ENCODE peak calls at places on chromosomes 16 and 17, in six cellular contexts. U, N, Z, P, A and V are unnamed samples.

GRCh38 chr17:74840989-74841666 is 18.6 kb downstream of the GRIN2C start:
- DNase-seq in U (peak; percentile 85), N (peak; percentile 30), Z (peak; percentile 67), P (no peak), A (no peak), V (no peak)

GRCh38 chr17:10661377-10661906 is 4.3 kb upstream of the MYH3 start:
- DNase-seq in U (no peak), N (no peak), Z (no peak), P (no peak), A (no peak), V (no peak)

GRCh38 chr16:31347445-31347844 is 7.5 kb upstream of the ITGAX start:
- DNase-seq in U (peak; percentile 9), N (no peak), Z (no peak), P (no peak), A (no peak), V (no peak)

GRCh38 chr17:78375401-78376079 is 2.9 kb upstream of the PGS1 start:
- DNase-seq in U (peak; percentile 87), N (no peak), Z (no peak), P (no peak), A (no peak), V (no peak)

GRCh38 chr17:2853722-2854580 is 57.7 kb downstream of the RAP1GAP2 start:
- DNase-seq in U (no peak), N (peak; percentile 65), Z (no peak), P (peak; percentile 70), A (peak; percentile 82), V (peak; percentile 55)

GRCh38 chr16:17518441-17518840 is 47.7 kb upstream of the XYLT1 start:
- DNase-seq in U (no peak), N (no peak), Z (no peak), P (no peak), A (no peak), V (no peak)

GRCh38 chr16:85393674-85394510 is 219.2 kb upstream of the GSE1 start:
- DNase-seq in U (peak; percentile 88), N (peak; percentile 73), Z (no peak), P (peak; percentile 92), A (no peak), V (peak; percentile 66)

GRCh38 chr17:82709024-82709675 is 7.4 kb upstream of the FN3KRP start:
- DNase-seq in U (no peak), N (no peak), Z (no peak), P (no peak), A (peak; percentile 58), V (no peak)

GRCh38 chr16:27826081-27826892 is 237.2 kb downstream of the GSG1L start:
- DNase-seq in U (peak; percentile 22), N (no peak), Z (no peak), P (no peak), A (peak; percentile 49), V (no peak)

GRCh38 chr16:47787695-47788094 is 326.6 kb downstream of the PHKB start:
- DNase-seq in U (no peak), N (no peak), Z (no peak), P (no peak), A (no peak), V (no peak)

GRCh38 chr17:66580178-66580577 is 254.7 kb upstream of the CACNG5 start:
- DNase-seq in U (peak; percentile 79), N (peak; percentile 30), Z (no peak), P (no peak), A (peak; percentile 60), V (peak; percentile 38)

GRCh38 chr16:75341934-75342811 is 90.7 kb upstream of the BCAR1 start:
- DNase-seq in U (no peak), N (peak; percentile 13), Z (no peak), P (no peak), A (no peak), V (no peak)

GRCh38 chr17:77356690-77357201 is 216.0 kb downstream of the SEC14L1 start:
- DNase-seq in U (peak; percentile 71), N (no peak), Z (no peak), P (no peak), A (peak; percentile 79), V (peak; percentile 22)

GRCh38 chr17:81537343-81537855 is 9.2 kb downstream of the FSCN2 start:
- DNase-seq in U (no peak), N (peak; percentile 67), Z (no peak), P (peak; percentile 55), A (no peak), V (peak; percentile 73)

GRCh38 chr16:25155553-25156460 is 44.3 kb downstream of the LCMT1 start:
- DNase-seq in U (no peak), N (no peak), Z (no peak), P (no peak), A (no peak), V (no peak)

DNA sequence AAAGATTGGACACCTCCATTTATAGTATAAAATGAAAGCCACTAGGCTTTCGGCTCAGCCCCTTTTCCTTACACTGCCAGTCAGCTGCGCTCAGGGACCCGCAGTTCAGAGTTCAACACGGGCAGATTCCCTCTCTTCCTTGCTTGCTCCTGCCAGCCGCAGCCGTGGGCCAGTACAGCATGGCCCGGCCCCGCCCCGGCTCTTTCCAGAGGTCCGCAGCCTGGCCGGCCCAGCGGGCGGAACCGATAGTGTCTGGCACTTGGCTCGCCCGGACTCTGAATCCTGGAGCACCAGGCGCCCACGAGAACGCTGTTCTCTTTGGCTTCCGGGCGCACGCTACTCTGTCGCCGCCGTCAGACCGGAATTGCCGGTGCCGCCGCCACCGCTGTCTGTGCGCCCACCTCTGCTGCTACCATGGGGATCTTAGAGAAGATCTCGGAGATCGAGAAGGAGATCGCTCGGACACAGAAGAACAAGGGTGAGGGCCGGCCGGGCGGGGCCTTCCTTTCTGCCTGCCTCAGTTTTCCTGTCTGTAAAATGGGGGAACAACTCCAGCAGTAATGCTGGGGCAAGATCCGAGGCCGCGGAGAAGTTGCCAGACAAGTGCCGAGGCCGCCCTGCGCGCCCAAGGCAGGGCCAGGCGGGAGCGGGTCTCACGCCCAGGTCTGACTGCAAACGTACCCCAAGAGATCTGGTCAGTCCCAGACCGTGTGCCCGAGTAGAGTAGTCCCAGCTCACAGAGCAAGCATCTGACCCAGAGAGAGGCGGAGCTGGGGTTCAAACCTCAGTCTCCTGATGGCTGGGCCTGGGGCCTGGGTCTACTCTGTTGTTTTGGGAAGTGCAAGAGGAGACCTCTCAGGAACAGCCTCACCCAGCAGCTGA is at the start of gene DRG2:
- DNase-seq in U (peak; percentile 96), N (peak; percentile 94), Z (peak; percentile 90), P (peak; percentile 96), A (peak; percentile 95), V (peak; percentile 96)
- TF ChIP-seq EP300 in U (no peak), N (no peak), Z (peak; percentile 91), P (peak; percentile 33), A (no peak), V (no peak)

GRCh38 chr17:21126645-21127507 is at the start of gene DHRS7B:
- DNase-seq in U (peak; percentile 98), N (peak; percentile 98), Z (peak; percentile 94), P (peak; percentile 96), A (peak; percentile 98), V (peak; percentile 98)
- TF ChIP-seq EP300 in U (no peak), N (no peak), Z (peak; percentile 82), P (peak; percentile 10), A (no peak), V (no peak)

GRCh38 chr16:87391950-87392822 is at the start of gene MAP1LC3B:
- DNase-seq in U (peak; percentile 98), N (peak; percentile 98), Z (peak; percentile 93), P (peak; percentile 100), A (peak; percentile 96), V (peak; percentile 98)
- TF ChIP-seq EP300 in U (no peak), N (no peak), Z (peak; percentile 100), P (peak; percentile 98), A (no peak), V (no peak)

DNA sequence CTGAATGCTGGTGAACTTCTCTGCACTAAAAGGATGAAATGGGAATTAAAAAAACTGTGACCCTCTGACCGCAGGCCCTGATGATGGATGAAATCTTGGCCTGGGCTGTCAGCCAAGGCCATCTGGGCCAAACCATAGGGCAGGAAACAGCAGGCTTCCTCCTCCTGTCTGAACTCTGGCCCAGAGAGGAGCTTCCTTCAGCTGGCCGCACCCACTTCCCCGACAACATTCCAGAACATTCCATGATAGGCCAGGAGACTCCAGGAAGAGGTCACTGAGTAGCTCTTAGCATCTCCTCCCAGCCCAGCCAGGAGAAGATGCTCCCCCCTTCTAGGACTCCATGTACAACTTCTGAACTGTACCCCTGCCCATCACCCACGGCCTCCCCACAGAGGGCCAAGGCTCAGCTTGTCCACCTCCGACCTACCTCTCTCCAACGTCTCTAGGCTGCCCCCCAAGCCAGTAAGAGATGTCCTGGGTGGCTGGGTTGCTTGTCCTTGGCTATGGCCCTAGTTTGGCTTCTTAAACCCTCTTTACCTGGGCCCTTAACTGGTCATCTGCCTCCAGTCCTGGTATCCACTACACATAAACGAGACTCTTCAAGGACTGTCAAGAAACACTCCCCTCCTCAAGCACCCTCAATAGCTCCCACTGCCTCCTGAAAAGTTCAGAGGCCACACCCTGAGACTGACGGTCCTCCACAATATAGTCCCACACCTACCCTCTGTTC is 1.7 kb downstream of the RPH3AL start:
- DNase-seq in U (peak; percentile 93), N (peak; percentile 90), Z (peak; percentile 87), P (no peak), A (no peak), V (peak; percentile 76)
- TF ChIP-seq EP300 in U (peak; percentile 53), N (peak; percentile 78), Z (peak; percentile 95), P (peak; percentile 97), A (peak; percentile 29), V (peak; percentile 68)

DNA sequence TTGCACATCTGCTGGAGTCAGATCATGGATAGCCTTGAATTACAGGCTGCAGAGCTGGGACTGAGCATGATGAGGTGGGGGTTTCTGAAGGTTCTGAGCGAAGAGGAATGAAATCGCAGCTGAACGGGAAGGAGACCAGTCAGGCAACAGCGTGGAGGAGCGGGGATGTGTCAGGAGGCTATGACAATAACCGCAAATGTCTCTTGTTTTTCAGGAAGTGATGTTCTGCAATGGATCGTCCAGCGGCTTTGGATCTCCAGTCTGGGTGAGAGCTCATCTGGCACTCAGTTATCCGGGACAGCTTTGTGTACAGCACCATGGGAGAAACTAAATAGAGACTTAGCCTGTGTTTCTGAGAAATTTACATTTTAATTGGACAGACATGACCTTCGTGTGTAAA is 20.9 kb downstream of the RGS9 start:
- DNase-seq in U (no peak), N (no peak), Z (no peak), P (no peak), A (no peak), V (no peak)
- TF ChIP-seq EP300 in U (no peak), N (no peak), Z (no peak), P (no peak), A (no peak), V (no peak)

GRCh38 chr16:69309316-69309715 is 1.8 kb upstream of the VPS4A start:
- DNase-seq in U (peak; percentile 76), N (no peak), Z (peak; percentile 29), P (no peak), A (no peak), V (no peak)

GRCh38 chr16:69310479-69311114 is 553 bp upstream of the VPS4A start:
- DNase-seq in U (no peak), N (no peak), Z (no peak), P (no peak), A (no peak), V (no peak)

GRCh38 chr16:69313469-69313868 is 2.3 kb downstream of the VPS4A start:
- DNase-seq in U (no peak), N (no peak), Z (no peak), P (no peak), A (no peak), V (no peak)

GRCh38 chr16:69311533-69312388 is 611 bp downstream of the VPS4A start:
- DNase-seq in U (peak; percentile 72), N (peak; percentile 46), Z (no peak), P (no peak), A (no peak), V (peak; percentile 40)

DNA sequence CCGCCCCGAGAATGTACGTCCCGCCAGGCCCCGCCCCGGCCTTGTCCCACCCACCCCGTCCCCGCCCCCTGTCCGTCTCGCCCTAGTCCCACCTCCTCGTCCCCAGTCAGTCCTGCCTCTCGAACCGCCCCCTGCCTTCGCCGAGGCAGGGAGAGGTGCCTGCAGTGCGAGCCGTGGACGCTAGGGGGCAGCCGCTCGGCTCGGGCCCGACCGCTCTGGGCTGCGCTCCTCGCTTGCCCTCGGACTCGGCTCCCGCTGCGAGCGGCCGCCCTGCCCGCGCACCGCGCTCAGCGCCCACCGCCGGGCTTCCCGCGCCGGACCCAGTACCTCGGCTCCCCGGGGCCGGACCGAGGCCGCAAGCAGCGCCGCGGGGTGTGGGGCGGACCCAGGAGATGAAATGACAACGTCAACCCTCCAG is at the start of gene VPS4A:
- DNase-seq in U (peak; percentile 98), N (peak; percentile 98), Z (peak; percentile 95), P (peak; percentile 99), A (peak; percentile 98), V (peak; percentile 97)
- TF ChIP-seq EP300 in U (no peak), N (no peak), Z (peak; percentile 61), P (no peak), A (no peak), V (no peak)